ENCODE peak calls at places on chromosome 5, in four cellular contexts. T is type B pancreatic cell, W is putamen, H is G401. V is an unnamed sample.

GRCh38 chr5:112004867-112005532 is 248.0 kb upstream of the NREP start:
- DNase-seq in T (no peak), H (no peak), W (no peak), V (no peak)

GRCh38 chr5:135823799-135824366 is 10.6 kb upstream of the SLC25A48 start:
- DNase-seq in T (no peak), H (no peak), W (no peak), V (no peak)

GRCh38 chr5:54758038-54758437 is 227.4 kb downstream of the ESM1 start:
- DNase-seq in H (peak), T (no peak), W (no peak), V (no peak)

GRCh38 chr5:139461698-139462097 is 845 bp downstream of the ECSCR start:
- DNase-seq in W (no peak), H (no peak), T (no peak), V (no peak)

GRCh38 chr5:111655169-111655924 is 101.6 kb downstream of the NREP start:
- DNase-seq in H (peak), T (no peak), W (no peak), V (peak)

GRCh38 chr5:172837640-172838039 is 3.6 kb downstream of the ERGIC1 start:
- DNase-seq in T (no peak), W (no peak), H (no peak), V (peak)

GRCh38 chr5:174504266-174504726 is 220.1 kb upstream of the MSX2 start:
- DNase-seq in H (no peak), T (no peak), W (peak), V (no peak)

GRCh38 chr5:17951392-17952169 is 317.3 kb downstream of the TAF11L14 start:
- DNase-seq in H (no peak), T (no peak), W (no peak), V (no peak)

GRCh38 chr5:42982107-42982622 is 58.0 kb downstream of the ANXA2R start:
- DNase-seq in W (no peak), H (no peak), T (no peak), V (no peak)

GRCh38 chr5:148259288-148259687 is 9.3 kb upstream of the SPINK13 start:
- DNase-seq in H (no peak), T (no peak), W (no peak), V (no peak)

GRCh38 chr5:91925249-91925648 is 542.1 kb upstream of the ARRDC3 start:
- DNase-seq in W (no peak), T (no peak), H (no peak), V (no peak)

GRCh38 chr5:68225188-68225910 is 9.8 kb downstream of the PIK3R1 start:
- DNase-seq in T (no peak), H (peak), W (no peak), V (peak)

GRCh38 chr5:60007724-60008123 is 114.2 kb upstream of the PDE4D start:
- DNase-seq in H (no peak), T (no peak), W (no peak), V (no peak)

GRCh38 chr5:132389051-132389331 is 19.5 kb downstream of the SLC22A5 start:
- DNase-seq in W (no peak), T (no peak), H (no peak), V (no peak)

GRCh38 chr5:168467755-168468280 is 18.5 kb upstream of the RARS1 start:
- DNase-seq in H (no peak), T (no peak), W (no peak), V (no peak)

GRCh38 chr5:125409496-125410351 is 663.3 kb upstream of the ZNF608 start:
- DNase-seq in W (peak), H (peak), T (no peak), V (no peak)

GRCh38 chr5:58787982-58788381 is 205.1 kb downstream of the RAB3C start:
- DNase-seq in H (peak), W (peak), T (no peak), V (no peak)

GRCh38 chr5:102295534-102296228 is 403 bp downstream of the SLCO4C1 start:
- DNase-seq in T (no peak), H (no peak), W (no peak), V (peak)

GRCh38 chr5:98709681-98710080 is 63.8 kb upstream of the RGMB start:
- DNase-seq in W (no peak), H (no peak), T (no peak), V (no peak)

GRCh38 chr5:156021866-156022265 is 305.1 kb upstream of the SGCD start:
- DNase-seq in W (no peak), T (no peak), H (no peak), V (no peak)

GRCh38 chr5:38473008-38473407 is 83.4 kb downstream of the LIFR start:
- DNase-seq in H (peak), W (no peak), T (no peak), V (no peak)

GRCh38 chr5:36402512-36402906 is 100.8 kb upstream of the RANBP3L start:
- DNase-seq in H (no peak), W (no peak), T (no peak), V (no peak)

GRCh38 chr5:161414037-161414436 is 132.5 kb downstream of the GABRB2 start:
- DNase-seq in W (no peak), T (no peak), H (no peak), V (no peak)

V was measured in right lobe of liver.